ENCODE peak calls at places on chromosomes 12 and 14, in nine cellular contexts. B is body of pancreas, E is choroid plexus epithelial cell, C is stomach, H is GM12865, G is cardiac muscle cell, D is ovary, T is mucosa of descending colon, J is natural killer cell. Q is an unnamed sample.

GRCh38 chr14:65478596-65478995 is 66.1 kb downstream of the FUT8 start:
- DNase-seq in T (no peak), H (peak), J (no peak), B (no peak), E (peak), C (no peak), G (peak), D (no peak), Q (no peak)

GRCh38 chr12:110704750-110705149 is 15.8 kb upstream of the HVCN1 start:
- DNase-seq in D (no peak), E (no peak), G (no peak), C (peak), T (no peak), J (no peak), B (peak), H (peak), Q (no peak)

GRCh38 chr12:66085213-66085612 is 45.3 kb downstream of the LLPH start:
- DNase-seq in H (no peak), T (no peak), G (no peak), C (no peak), J (no peak), B (no peak), D (no peak), E (no peak), Q (no peak)

GRCh38 chr14:55339770-55340169 is 68.5 kb downstream of the FBXO34 start:
- DNase-seq in G (peak), D (no peak), C (no peak), B (no peak), E (peak), H (peak), J (no peak), T (no peak), Q (no peak)

GRCh38 chr14:104292084-104292970 is 153.9 kb downstream of the KIF26A start:
- DNase-seq in H (no peak), J (no peak), D (peak), B (peak), C (no peak), T (peak), G (no peak), E (no peak), Q (no peak)

GRCh38 chr14:24056800-24057184 is 5.0 kb downstream of the CARMIL3 start:
- DNase-seq in G (no peak), J (no peak), H (no peak), B (no peak), E (no peak), C (no peak), T (no peak), D (peak), Q (no peak)

GRCh38 chr12:116299548-116300150 is 22.2 kb upstream of the MED13L start:
- DNase-seq in C (no peak), E (peak), G (peak), H (no peak), J (no peak), T (no peak), B (peak), D (peak), Q (no peak)

GRCh38 chr12:109558374-109559199 is 14.7 kb downstream of the MMAB start:
- DNase-seq in J (no peak), D (no peak), T (peak), H (no peak), B (no peak), C (no peak), G (no peak), E (no peak), Q (no peak)

GRCh38 chr14:88228519-88229236 is 94.4 kb downstream of the KCNK10 start:
- DNase-seq in J (no peak), E (no peak), B (no peak), D (no peak), T (no peak), H (no peak), C (no peak), G (no peak), Q (no peak)

GRCh38 chr12:80821513-80822000 is 104.8 kb downstream of the MYF5 start:
- DNase-seq in C (no peak), D (no peak), G (no peak), J (no peak), T (no peak), E (no peak), H (no peak), B (no peak), Q (no peak)

GRCh38 chr12:68100241-68100640 is 59.3 kb downstream of the IFNG start:
- DNase-seq in E (no peak), C (no peak), G (no peak), B (no peak), H (no peak), D (no peak), J (no peak), T (no peak), Q (no peak)

GRCh38 chr14:61524211-61524806 is 171.0 kb upstream of the HIF1A start:
- DNase-seq in B (peak), C (no peak), J (no peak), G (peak), H (no peak), E (peak), T (no peak), D (no peak), Q (no peak)

GRCh38 chr12:22733756-22734155 is 108.8 kb downstream of the ETNK1 start:
- DNase-seq in E (no peak), B (no peak), J (no peak), H (no peak), T (no peak), G (no peak), C (no peak), D (no peak), Q (no peak)

GRCh38 chr14:90815817-90816662 is at the start of gene TTC7B:
- DNase-seq in B (peak), T (no peak), H (peak), J (no peak), D (peak), E (peak), G (peak), C (peak), Q (no peak)

GRCh38 chr12:82583756-82584155 is 103.0 kb upstream of the TMTC2 start:
- DNase-seq in T (no peak), D (no peak), E (no peak), G (no peak), C (no peak), H (no peak), J (no peak), B (no peak), Q (no peak)

GRCh38 chr14:45249847-45250575 is 3.0 kb downstream of the MIS18BP1 start:
- DNase-seq in J (no peak), E (peak), H (peak), D (no peak), C (no peak), T (no peak), G (peak), B (no peak), Q (no peak)

GRCh38 chr12:77328326-77328725 is 263.0 kb upstream of the E2F7 start:
- DNase-seq in D (no peak), T (no peak), H (no peak), C (no peak), G (no peak), J (no peak), B (no peak), E (no peak), Q (no peak)

GRCh38 chr12:84542289-84542688 is 370.3 kb downstream of the SLC6A15 start:
- DNase-seq in E (peak), C (no peak), H (no peak), T (no peak), G (no peak), J (no peak), B (no peak), D (no peak), Q (no peak)

GRCh38 chr14:103103461-103104388 is 9.2 kb downstream of the EXOC3L4 start:
- DNase-seq in C (peak), D (no peak), T (peak), G (peak), H (peak), J (no peak), B (peak), E (peak), Q (no peak)
- TF ChIP-seq CTCF in C (no peak), D (no peak), T (no peak), G (peak), H (no peak), J (no peak), B (no peak), E (peak), Q (peak)

GRCh38 chr14:93953739-93954515 is 22.4 kb downstream of the ASB2 start:
- DNase-seq in H (no peak), E (no peak), C (no peak), J (no peak), G (no peak), T (no peak), D (no peak), B (no peak), Q (no peak)

GRCh38 chr14:93952829-93953228 is 23.5 kb downstream of the ASB2 start:
- DNase-seq in B (no peak), E (no peak), C (no peak), G (no peak), T (no peak), H (no peak), J (no peak), D (no peak), Q (no peak)

GRCh38 chr14:93951798-93952540 is 24.4 kb downstream of the ASB2 start:
- DNase-seq in J (no peak), H (no peak), D (no peak), B (no peak), E (no peak), T (no peak), G (no peak), C (no peak), Q (no peak)

GRCh38 chr14:93954516-93954830 is 21.9 kb downstream of the ASB2 start:
- DNase-seq in T (peak), C (no peak), H (no peak), E (no peak), J (no peak), B (no peak), G (no peak), D (no peak), Q (no peak)

GRCh38 chr14:93953263-93953662 is 23.1 kb downstream of the ASB2 start:
- DNase-seq in E (no peak), T (no peak), C (no peak), G (no peak), B (no peak), D (no peak), J (no peak), H (no peak), Q (no peak)
- TF ChIP-seq CTCF in E (peak), T (no peak), C (no peak), G (peak), B (no peak), D (no peak), J (no peak), H (peak), Q (no peak)

GRCh38 chr12:124332068-124332672 is 37.3 kb downstream of the RFLNA start:
- DNase-seq in D (no peak), J (no peak), G (no peak), B (no peak), H (no peak), E (no peak), C (no peak), T (no peak), Q (no peak)
- TF ChIP-seq CTCF in D (no peak), J (no peak), G (peak), B (no peak), H (no peak), E (peak), C (no peak), T (no peak), Q (peak)

GRCh38 chr14:59148334-59148900 is 40.0 kb upstream of the DAAM1 start:
- DNase-seq in T (no peak), B (no peak), G (no peak), E (no peak), C (no peak), D (no peak), H (peak), J (no peak), Q (no peak)

GRCh38 chr14:59150990-59151389 is 37.5 kb upstream of the DAAM1 start:
- DNase-seq in H (peak), J (no peak), D (no peak), E (no peak), T (no peak), C (no peak), G (no peak), B (no peak), Q (no peak)

GRCh38 chr14:59146941-59147470 is 41.5 kb upstream of the DAAM1 start:
- DNase-seq in T (no peak), D (no peak), C (no peak), H (no peak), G (no peak), J (no peak), B (no peak), E (no peak), Q (no peak)

DNA sequence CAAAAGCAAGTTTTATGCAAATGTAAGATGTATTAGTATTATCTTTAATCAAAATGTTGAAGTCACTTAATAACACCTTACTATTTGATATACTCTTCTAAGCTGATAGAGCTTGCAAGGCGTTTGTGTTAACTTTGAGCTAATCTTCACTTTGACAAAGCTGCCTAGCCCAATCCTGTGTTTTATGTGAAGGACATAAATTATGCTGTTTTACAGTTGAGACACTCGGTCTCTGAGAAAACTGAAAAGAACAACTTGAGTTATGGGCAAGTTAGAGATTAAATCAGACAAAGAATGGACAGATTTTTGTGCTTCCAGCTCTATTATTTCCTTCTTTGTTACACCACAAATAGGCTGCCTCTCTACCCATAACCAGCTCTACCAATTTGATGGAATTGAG is 42.0 kb upstream of the DAAM1 start:
- DNase-seq in J (no peak), T (no peak), B (no peak), H (no peak), G (no peak), E (no peak), D (no peak), C (no peak), Q (no peak)
- TF ChIP-seq CTCF in J (no peak), T (no peak), B (no peak), H (no peak), G (no peak), E (no peak), D (no peak), C (no peak), Q (no peak)

GRCh38 chr12:3263939-3264699 is 186.9 kb downstream of the TSPAN9 start:
- DNase-seq in G (no peak), T (no peak), D (no peak), E (no peak), H (no peak), C (no peak), J (no peak), B (no peak), Q (no peak)

GRCh38 chr12:3263282-3263681 is 186.1 kb downstream of the TSPAN9 start:
- DNase-seq in D (no peak), C (no peak), B (no peak), J (no peak), T (no peak), H (no peak), E (no peak), G (no peak), Q (no peak)

GRCh38 chr12:3262466-3262865 is 185.3 kb downstream of the TSPAN9 start:
- DNase-seq in B (no peak), C (no peak), E (no peak), D (no peak), T (no peak), H (no peak), J (no peak), G (no peak), Q (no peak)

GRCh38 chr12:3259976-3260375 is 182.8 kb downstream of the TSPAN9 start:
- DNase-seq in D (no peak), E (no peak), J (no peak), G (no peak), C (no peak), B (no peak), H (no peak), T (no peak), Q (no peak)

DNA sequence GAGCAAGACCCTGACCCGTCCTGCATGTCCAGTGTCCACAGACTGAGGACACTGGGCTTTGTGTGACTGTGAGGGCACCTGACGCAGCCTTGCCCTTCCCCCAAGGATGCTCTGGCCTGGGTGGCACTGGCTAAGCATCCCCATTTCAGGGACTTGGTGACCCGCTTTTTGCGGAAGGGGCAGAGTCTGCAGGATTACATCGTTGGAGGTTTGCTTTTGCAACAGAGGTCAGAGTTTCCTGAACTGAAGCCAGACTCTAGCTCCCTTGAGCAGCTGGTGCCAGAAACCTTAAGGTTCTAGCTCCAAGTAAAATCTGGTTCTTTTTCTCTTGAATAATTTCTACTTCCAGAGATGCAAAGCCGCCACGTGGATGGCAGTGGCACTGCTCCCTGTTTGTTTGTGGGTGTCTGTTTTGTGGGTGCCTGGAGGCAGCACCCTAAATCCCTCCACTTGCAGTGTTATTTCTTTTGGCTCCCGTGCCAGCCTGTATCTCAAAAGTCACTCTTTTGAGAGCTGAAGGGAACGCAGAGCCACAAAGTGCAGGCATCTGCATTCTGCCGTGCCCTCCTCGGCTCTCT is 184.7 kb downstream of the TSPAN9 start:
- DNase-seq in T (no peak), E (peak), J (no peak), C (no peak), B (no peak), D (no peak), G (peak), H (no peak), Q (no peak)
- TF ChIP-seq CTCF in T (no peak), E (peak), J (no peak), C (no peak), B (no peak), D (no peak), G (peak), H (no peak), Q (no peak)